ENCODE peak calls at places on chromosomes 13 and 19, in four cellular contexts. L, Z, D and N are unnamed samples.

GRCh38 chr19:2254052-2254872 is 2.0 kb downstream of the JSRP1 start:
- DNase-seq in D (no peak), L (no peak), Z (no peak), N (no peak)

GRCh38 chr19:5182811-5183210 is 157.8 kb downstream of the PTPRS start:
- DNase-seq in D (no peak), L (no peak), Z (no peak), N (no peak)

GRCh38 chr13:114261328-114261965 is 20.0 kb upstream of the UPF3A start:
- DNase-seq in L (no peak), D (no peak), Z (no peak), N (no peak)

GRCh38 chr19:33497778-33498175 is 23.8 kb downstream of the PEPD start:
- DNase-seq in L (no peak), D (no peak), Z (no peak), N (no peak)

GRCh38 chr13:24651718-24652345 is 28.4 kb upstream of the ATP12A start:
- DNase-seq in L (no peak), Z (no peak), D (no peak), N (no peak)

GRCh38 chr19:13070425-13071140 is 32.1 kb downstream of the LYL1 start:
- DNase-seq in Z (no peak), L (no peak), D (no peak), N (no peak)

GRCh38 chr19:29831041-29831548 is 19.3 kb downstream of the CCNE1 start:
- DNase-seq in Z (no peak), D (peak; percentile 81), L (no peak), N (no peak)

GRCh38 chr13:52599853-52600603 is 42.2 kb upstream of the HNRNPA1L2 start:
- DNase-seq in L (no peak), Z (no peak), D (no peak), N (peak; percentile 29)

GRCh38 chr19:56113071-56113632 is 7.9 kb downstream of the ZNF787 start:
- DNase-seq in Z (no peak), L (no peak), D (no peak), N (no peak)

GRCh38 chr13:110696776-110697175 is 9.1 kb downstream of the CARS2 start:
- DNase-seq in D (no peak), Z (no peak), L (no peak), N (no peak)

GRCh38 chr13:42214445-42214844 is 57.5 kb upstream of the AKAP11 start:
- DNase-seq in D (no peak), Z (no peak), L (no peak), N (peak; percentile 9)

GRCh38 chr19:54805665-54806515 is 2.5 kb downstream of the KIR2DL4 start:
- DNase-seq in D (no peak), Z (no peak), L (no peak), N (no peak)

GRCh38 chr13:51777921-51778320 is 26.0 kb downstream of the DHRS12 start:
- DNase-seq in Z (no peak), D (no peak), L (no peak), N (no peak)

GRCh38 chr19:9878511-9879196 is 43.5 kb downstream of the PIN1 start:
- DNase-seq in L (no peak), D (no peak), Z (no peak), N (no peak)

GRCh38 chr19:1354496-1355257 is 29.0 kb upstream of the NDUFS7 start:
- DNase-seq in L (peak; percentile 50), D (peak; percentile 78), Z (peak; percentile 81), N (peak; percentile 94)

GRCh38 chr19:310141-310651 is 19.0 kb upstream of the PLPP2 start:
- DNase-seq in Z (no peak), D (no peak), L (no peak), N (no peak)

GRCh38 chr13:82062772-82063171 is 1721.8 kb upstream of the SPRY2 start:
- DNase-seq in Z (no peak), D (no peak), L (no peak), N (no peak)

GRCh38 chr19:5045956-5046338 is 77.0 kb downstream of the KDM4B start:
- DNase-seq in L (no peak), Z (no peak), D (no peak), N (no peak)

GRCh38 chr13:29859971-29860370 is 9.6 kb upstream of the UBL3 start:
- DNase-seq in D (no peak), L (no peak), Z (no peak), N (no peak)

GRCh38 chr13:92103673-92104296 is 705.4 kb downstream of the GPC5 start:
- DNase-seq in Z (no peak), L (no peak), D (no peak), N (no peak)

GRCh38 chr19:50203281-50204080 is at the start of gene MYH14:
- DNase-seq in L (peak; percentile 51), D (no peak), Z (peak; percentile 31), N (peak; percentile 92)

GRCh38 chr19:34217952-34218817 is 36.2 kb upstream of the GARRE1 start:
- DNase-seq in L (no peak), Z (no peak), D (peak; percentile 85), N (peak; percentile 44)

GRCh38 chr13:95500136-95500718 is 52.3 kb upstream of the CLDN10 start:
- DNase-seq in Z (no peak), D (no peak), L (no peak), N (no peak)

GRCh38 chr13:110589991-110590390 is 25.4 kb upstream of the NAXD start:
- DNase-seq in D (no peak), L (no peak), Z (no peak), N (no peak)

GRCh38 chr13:30119476-30119875 is 187.9 kb downstream of the KATNAL1 start:
- DNase-seq in L (no peak), D (peak; percentile 25), Z (no peak), N (no peak)

GRCh38 chr13:91668844-91669495 is 270.5 kb downstream of the GPC5 start:
- DNase-seq in D (no peak), L (no peak), Z (no peak), N (no peak)

GRCh38 chr13:99007414-99007986 is 29.6 kb upstream of the DOCK9 start:
- DNase-seq in L (no peak), Z (no peak), D (no peak), N (no peak)

GRCh38 chr13:29922896-29923295 is 72.5 kb upstream of the UBL3 start:
- DNase-seq in Z (no peak), D (no peak), L (no peak), N (no peak)

GRCh38 chr13:97338571-97338970 is 95.4 kb upstream of the RAP2A start:
- DNase-seq in L (no peak), Z (no peak), D (no peak), N (no peak)

GRCh38 chr13:97340399-97340798 is 93.6 kb upstream of the RAP2A start:
- DNase-seq in Z (no peak), L (no peak), D (no peak), N (no peak)

GRCh38 chr13:97339989-97340361 is 94.0 kb upstream of the RAP2A start:
- DNase-seq in D (no peak), Z (no peak), L (no peak), N (no peak)

GRCh38 chr13:97337985-97338384 is 96.0 kb upstream of the RAP2A start:
- DNase-seq in L (no peak), D (no peak), Z (no peak), N (no peak)

GRCh38 chr13:97339019-97339988 is 94.7 kb upstream of the RAP2A start:
- DNase-seq in D (no peak), Z (no peak), L (peak; percentile 38), N (no peak)
- H3K27ac ChIP-seq in D (no peak overlapping the region), Z (no peak overlapping the region), L (peak overlapping the region; percentile 59), N (peak overlapping the region; percentile 26)

DNA sequence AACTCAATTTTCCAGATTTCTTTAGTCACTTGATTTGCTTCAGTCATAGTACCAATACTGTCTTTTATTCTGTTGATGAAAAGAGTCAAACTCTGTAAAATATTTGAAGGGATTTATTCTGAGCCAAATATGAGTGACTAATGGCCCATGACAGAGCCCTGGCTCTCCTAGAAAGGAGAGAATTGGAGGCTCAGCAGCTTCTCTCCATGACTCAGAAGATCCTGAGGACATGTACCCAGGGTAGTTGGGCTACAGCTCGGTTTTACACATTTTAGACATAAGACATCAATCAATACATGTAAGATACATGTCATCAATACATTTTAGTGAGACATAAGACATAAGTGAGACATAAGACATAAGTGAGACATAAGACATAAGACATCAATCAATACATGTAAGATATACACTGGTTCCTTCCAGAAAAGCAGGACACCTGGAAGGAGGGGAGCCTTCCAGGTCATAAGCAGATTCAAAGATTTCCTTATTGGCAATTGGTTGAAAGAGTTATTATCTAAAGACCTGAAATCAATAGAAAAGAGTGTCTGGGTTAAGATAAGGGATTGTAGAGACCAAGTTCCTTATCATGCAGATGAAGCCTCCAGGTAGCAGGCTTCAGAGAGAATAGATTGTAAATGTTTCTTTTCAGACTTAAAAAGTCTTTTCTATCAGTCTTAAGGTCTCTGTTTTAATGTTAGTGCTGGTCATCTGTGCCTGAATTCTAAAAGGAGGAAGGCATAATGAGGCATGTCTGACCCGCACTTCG is 179.8 kb upstream of the RFC3 start:
- DNase-seq in L (no peak), D (no peak), Z (no peak), N (peak; percentile 44)
- H3K27ac ChIP-seq in L (no peak overlapping the region), D (no peak overlapping the region), Z (no peak overlapping the region), N (no peak overlapping the region)

GRCh38 chr13:22196777-22197176 is 525.9 kb downstream of the FGF9 start:
- DNase-seq in D (no peak), L (no peak), Z (no peak), N (no peak)

GRCh38 chr13:22194106-22194810 is 523.4 kb downstream of the FGF9 start:
- DNase-seq in L (no peak), D (no peak), Z (no peak), N (no peak)

GRCh38 chr13:22193070-22193469 is 522.2 kb downstream of the FGF9 start:
- DNase-seq in L (no peak), D (no peak), Z (no peak), N (no peak)

GRCh38 chr13:22198001-22198400 is 527.1 kb downstream of the FGF9 start:
- DNase-seq in Z (no peak), L (no peak), D (no peak), N (no peak)

DNA sequence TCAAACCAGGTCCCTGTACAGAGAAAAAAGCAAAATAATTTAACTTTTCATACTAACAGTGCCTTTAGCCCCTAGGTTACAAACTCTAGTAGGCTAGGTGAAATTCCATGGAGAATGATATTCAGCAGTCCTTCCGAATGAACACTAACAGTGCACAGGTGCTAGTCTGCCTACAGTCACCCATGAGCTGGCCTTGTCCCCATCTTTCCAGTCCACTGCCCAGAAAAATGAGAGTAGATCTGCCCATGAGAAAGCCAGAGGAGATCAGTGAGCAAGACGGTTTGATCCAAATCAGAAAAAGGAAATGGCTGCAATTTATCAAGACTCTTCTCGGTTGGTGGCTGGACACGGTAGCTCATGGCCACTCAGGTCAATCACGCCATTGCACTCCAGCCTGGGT is 524.9 kb downstream of the FGF9 start:
- DNase-seq in Z (no peak), D (no peak), L (no peak), N (no peak)
- H3K27ac ChIP-seq in Z (no peak overlapping the region), D (no peak overlapping the region), L (no peak overlapping the region), N (no peak overlapping the region)

GRCh38 chr13:48494874-48495273 is 38.0 kb downstream of the RCBTB2 start:
- DNase-seq in D (no peak), L (no peak), Z (no peak), N (no peak)
- H3K27ac ChIP-seq in D (no peak overlapping the region), L (no peak overlapping the region), Z (no peak overlapping the region), N (no peak overlapping the region)

DNA sequence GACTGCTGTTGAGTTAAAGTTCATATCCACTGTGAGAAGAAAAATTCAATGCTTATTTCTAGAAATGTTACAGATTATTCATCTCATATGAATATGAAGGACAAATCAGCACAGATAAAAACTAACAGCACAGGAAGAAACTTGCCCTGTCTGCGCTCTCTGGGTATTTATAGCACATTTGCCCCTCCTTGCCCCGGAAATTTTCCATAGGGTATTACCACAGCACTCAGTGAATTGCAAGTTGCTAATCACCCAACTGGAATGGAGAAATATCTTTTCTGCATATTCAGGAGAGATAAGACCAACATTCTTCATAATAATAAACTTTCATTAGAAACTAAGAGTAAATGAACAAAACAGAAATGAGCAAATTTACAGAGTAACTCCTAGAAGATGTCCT is 318.0 kb upstream of the KLF12 start:
- DNase-seq in Z (no peak), L (no peak), D (no peak), N (no peak)
- H3K27ac ChIP-seq in Z (no peak overlapping the region), L (no peak overlapping the region), D (no peak overlapping the region), N (no peak overlapping the region)

GRCh38 chr13:48403929-48404328 is 9.0 kb downstream of the LPAR6 start:
- DNase-seq in L (no peak), Z (no peak), D (no peak), N (no peak)
- H3K27ac ChIP-seq in L (peak overlapping the region; percentile 78), Z (no peak overlapping the region), D (peak overlapping the region; percentile 68), N (peak overlapping the region; percentile 58)